ENCODE peak calls at places on chromosomes 7 and 10, in five cellular contexts. P, L, W, J and R are unnamed samples.

GRCh38 chr7:108609643-108610042 is 40.0 kb downstream of the DNAJB9 start:
- DNase-seq in P (no peak), L (no peak), W (no peak), J (no peak), R (no peak)

GRCh38 chr10:117656385-117657367 is 114.1 kb downstream of the EMX2 start:
- DNase-seq in P (no peak), L (peak; percentile 60), W (no peak), J (no peak), R (no peak)

GRCh38 chr10:86520871-86521619 is 547 bp downstream of the WAPL start:
- DNase-seq in P (peak; percentile 37), L (peak; percentile 67), W (peak; percentile 57), J (peak; percentile 80), R (no peak)

GRCh38 chr10:29533046-29533445 is 101.7 kb downstream of the SVIL start:
- DNase-seq in P (no peak), L (no peak), W (no peak), J (no peak), R (no peak)

GRCh38 chr10:121167534-121168243 is 316.5 kb downstream of the WDR11 start:
- DNase-seq in P (no peak), L (no peak), W (no peak), J (no peak), R (no peak)

GRCh38 chr7:101299511-101300464 is 21.8 kb downstream of the IFT22 start:
- DNase-seq in P (no peak), L (no peak), W (no peak), J (no peak), R (no peak)

GRCh38 chr7:157638563-157638962 is 301.8 kb downstream of the DNAJB6 start:
- DNase-seq in P (no peak), L (no peak), W (no peak), J (no peak), R (no peak)

GRCh38 chr10:122147731-122148130 is 123.4 kb upstream of the BTBD16 start:
- DNase-seq in P (no peak), L (no peak), W (no peak), J (no peak), R (no peak)

GRCh38 chr10:43931308-43931930 is 282.7 kb upstream of the ZNF32 start:
- DNase-seq in P (no peak), L (no peak), W (no peak), J (no peak), R (no peak)

GRCh38 chr7:150778014-150778737 is 22.0 kb downstream of the TMEM176B start:
- DNase-seq in P (no peak), L (no peak), W (no peak), J (peak; percentile 71), R (no peak)

GRCh38 chr7:50317221-50317678 is 12.7 kb downstream of the IKZF1 start:
- DNase-seq in P (peak; percentile 80), L (peak; percentile 54), W (no peak), J (no peak), R (no peak)

GRCh38 chr7:44112997-44113763 is 9.0 kb downstream of the AEBP1 start:
- DNase-seq in P (no peak), L (no peak), W (no peak), J (no peak), R (no peak)

GRCh38 chr10:78147202-78147601 is 113.5 kb downstream of the RPS24 start:
- DNase-seq in P (no peak), L (no peak), W (no peak), J (no peak), R (no peak)

GRCh38 chr7:42753322-42753721 is 158.5 kb downstream of the C7orf25 start:
- DNase-seq in P (no peak), L (no peak), W (no peak), J (no peak), R (no peak)

GRCh38 chr7:12423995-12424745 is 20.5 kb upstream of the VWDE start:
- DNase-seq in P (no peak), L (no peak), W (no peak), J (no peak), R (no peak)

GRCh38 chr10:126777726-126778125 is 107.2 kb upstream of the C10orf90 start:
- DNase-seq in P (no peak), L (no peak), W (no peak), J (no peak), R (no peak)

GRCh38 chr10:110659558-110659957 is 15.4 kb downstream of the RBM20 start:
- DNase-seq in P (no peak), L (no peak), W (no peak), J (no peak), R (no peak)

GRCh38 chr10:24456319-24456718 is 247.4 kb downstream of the KIAA1217 start:
- DNase-seq in P (no peak), L (no peak), W (peak; percentile 17), J (no peak), R (no peak)

GRCh38 chr10:48467669-48468068 is 137.2 kb downstream of the ARHGAP22 start:
- DNase-seq in P (no peak), L (no peak), W (no peak), J (no peak), R (no peak)

GRCh38 chr10:119502214-119502613 is 40.3 kb downstream of the RGS10 start:
- DNase-seq in P (peak; percentile 96), L (peak; percentile 46), W (no peak), J (no peak), R (no peak)

GRCh38 chr10:33100996-33101747 is 143.1 kb upstream of the ITGB1 start:
- DNase-seq in P (no peak), L (no peak), W (no peak), J (no peak), R (no peak)

GRCh38 chr10:45373783-45374450 is at the start of gene ALOX5:
- DNase-seq in P (no peak), L (peak; percentile 69), W (peak; percentile 86), J (peak; percentile 86), R (no peak)

GRCh38 chr10:99832439-99832838 is 50.0 kb downstream of the ABCC2 start:
- DNase-seq in P (no peak), L (no peak), W (no peak), J (no peak), R (no peak)

DNA sequence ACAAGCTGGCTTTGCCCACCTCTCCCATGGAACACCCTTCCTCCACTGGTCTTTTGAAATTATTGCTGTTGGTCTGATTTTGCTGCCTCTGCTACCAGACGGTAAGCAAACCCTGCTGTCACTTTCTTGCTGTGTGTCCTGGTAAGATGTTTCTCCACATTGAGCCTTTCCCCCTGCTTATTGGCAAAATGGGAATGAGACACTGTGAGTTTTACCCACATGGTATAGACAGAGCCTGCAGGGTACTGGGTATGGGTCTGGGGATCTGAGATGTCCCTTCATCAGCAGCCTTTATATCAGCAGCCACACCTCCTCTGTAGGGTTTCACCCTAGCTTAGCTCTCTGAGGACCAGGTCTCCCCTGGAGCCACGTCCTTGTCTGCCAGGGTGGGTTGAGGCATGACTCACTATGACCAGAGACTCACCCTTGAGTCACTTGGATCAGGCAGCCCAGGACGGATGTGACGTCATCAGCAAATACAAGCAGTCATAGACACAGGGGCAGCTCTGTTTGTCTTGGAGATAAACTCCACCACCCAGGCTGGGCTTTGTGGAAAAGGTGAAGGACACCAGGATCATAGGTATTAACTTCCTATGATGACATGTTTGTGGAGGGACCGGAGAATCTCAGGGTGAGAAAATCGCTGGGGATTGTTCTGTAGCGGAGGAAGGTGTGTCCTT is 17.9 kb upstream of the BAIAP2L1 start:
- DNase-seq in P (no peak), L (no peak), W (peak; percentile 92), J (peak; percentile 95), R (no peak)
- TF ChIP-seq CTCF in P (no peak), L (no peak), W (no peak), J (no peak), R (no peak)

GRCh38 chr7:22292519-22292918 is 64.4 kb downstream of the RAPGEF5 start:
- DNase-seq in P (no peak), L (no peak), W (no peak), J (no peak), R (no peak)

GRCh38 chr7:22291979-22292378 is 65.0 kb downstream of the RAPGEF5 start:
- DNase-seq in P (no peak), L (no peak), W (no peak), J (no peak), R (no peak)

GRCh38 chr7:22296916-22297315 is 60.0 kb downstream of the RAPGEF5 start:
- DNase-seq in P (no peak), L (no peak), W (no peak), J (no peak), R (no peak)

GRCh38 chr7:22296265-22296566 is 60.7 kb downstream of the RAPGEF5 start:
- DNase-seq in P (no peak), L (no peak), W (no peak), J (no peak), R (no peak)

GRCh38 chr7:22295402-22296264 is 61.3 kb downstream of the RAPGEF5 start:
- DNase-seq in P (no peak), L (no peak), W (no peak), J (no peak), R (no peak)
- TF ChIP-seq CTCF in P (no peak), L (no peak), W (no peak), J (no peak), R (peak; percentile 54)

DNA sequence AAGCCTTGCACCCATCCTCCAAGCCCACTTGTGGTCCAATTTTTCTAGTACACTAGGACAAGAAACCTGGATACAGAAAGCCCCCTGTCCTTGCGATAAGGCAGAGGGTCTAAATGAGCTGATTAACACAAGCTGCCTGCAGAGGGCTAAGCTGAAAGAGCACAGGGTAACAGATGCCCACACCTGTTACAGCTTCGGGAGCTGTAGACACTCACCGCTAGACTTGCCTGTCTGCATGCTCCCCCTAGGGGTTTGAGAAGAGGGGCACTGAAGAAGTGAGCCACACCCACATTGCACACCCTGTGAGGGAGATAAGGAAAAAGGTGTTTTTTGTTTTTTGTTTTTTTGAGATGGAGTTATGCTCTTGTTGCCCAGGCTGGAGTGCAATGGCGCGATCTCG is 386.5 kb upstream of the AUTS2 start:
- DNase-seq in P (no peak), L (no peak), W (no peak), J (no peak), R (no peak)
- TF ChIP-seq CTCF in P (no peak), L (no peak), W (no peak), J (no peak), R (peak; percentile 27)

GRCh38 chr10:63505562-63505961 is 15.6 kb upstream of the REEP3 start:
- DNase-seq in P (no peak), L (no peak), W (no peak), J (no peak), R (no peak)

GRCh38 chr10:63506554-63506953 is 14.6 kb upstream of the REEP3 start:
- DNase-seq in P (no peak), L (no peak), W (no peak), J (no peak), R (no peak)

GRCh38 chr10:63502832-63503231 is 18.4 kb upstream of the REEP3 start:
- DNase-seq in P (no peak), L (no peak), W (no peak), J (no peak), R (no peak)

GRCh38 chr10:63503395-63503794 is 17.8 kb upstream of the REEP3 start:
- DNase-seq in P (no peak), L (no peak), W (no peak), J (no peak), R (no peak)

DNA sequence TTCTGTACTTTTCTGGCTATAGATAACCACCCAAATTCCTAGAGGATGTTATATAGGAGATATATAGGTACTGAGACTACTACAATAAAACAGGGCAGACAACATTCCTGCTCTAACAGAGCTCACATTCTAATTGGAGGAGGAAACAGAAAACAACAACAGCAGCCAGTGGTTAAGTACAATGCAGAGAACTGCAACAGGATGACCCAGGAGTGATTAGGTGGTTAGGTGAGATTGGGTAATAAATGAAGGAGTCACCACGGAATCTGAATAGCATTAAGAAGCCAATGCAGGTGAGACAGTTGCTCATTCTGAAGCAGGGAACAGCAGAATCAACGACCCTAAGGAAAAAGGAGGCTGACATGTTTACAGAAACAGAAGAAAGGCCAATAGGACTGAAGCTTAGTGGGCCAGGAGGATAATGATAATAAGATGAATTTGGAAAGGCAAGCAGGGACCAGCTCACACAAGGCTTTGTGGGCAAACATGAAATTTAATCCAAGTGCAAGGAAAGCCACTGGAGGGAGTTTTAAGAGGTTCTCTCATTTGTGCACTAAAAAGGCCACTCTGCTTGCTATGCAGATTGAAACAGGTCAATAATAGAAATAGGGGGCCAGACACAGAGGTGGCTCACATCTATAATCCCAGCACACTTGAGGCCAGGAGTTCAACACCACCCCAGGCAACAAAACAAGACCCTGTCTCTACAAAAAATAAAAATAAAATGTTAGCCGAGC is 16.9 kb upstream of the REEP3 start:
- DNase-seq in P (no peak), L (no peak), W (no peak), J (no peak), R (no peak)
- TF ChIP-seq CTCF in P (no peak), L (no peak), W (no peak), J (no peak), R (peak; percentile 23)